ENCODE peak calls at places on chromosomes 12 and 14, in five cellular contexts. R is NB4, I is neural crest cell, A is AG10803, L is heart left ventricle. C is an unnamed sample.

GRCh38 chr14:64074961-64075619 is 219.1 kb downstream of the ESR2 start:
- DNase-seq in R (no peak), I (no peak), A (peak; percentile 52), L (no peak), C (no peak)

GRCh38 chr12:57223191-57224165 is 6.0 kb upstream of the SHMT2 start:
- DNase-seq in R (no peak), I (no peak), A (no peak), L (no peak), C (no peak)

GRCh38 chr14:93787465-93788306 is 599 bp downstream of the PRIMA1 start:
- DNase-seq in R (no peak), I (peak; percentile 18), A (no peak), L (no peak), C (peak; percentile 45)

GRCh38 chr14:64196668-64197411 is 97.3 kb downstream of the ESR2 start:
- DNase-seq in R (no peak), I (peak; percentile 50), A (peak; percentile 41), L (peak; percentile 56), C (peak; percentile 22)

GRCh38 chr14:78469947-78470346 is 299.8 kb downstream of the NRXN3 start:
- DNase-seq in R (no peak), I (no peak), A (no peak), L (no peak), C (no peak)

GRCh38 chr12:85367886-85368385 is 87.9 kb downstream of the ALX1 start:
- DNase-seq in R (no peak), I (no peak), A (no peak), L (no peak), C (no peak)

GRCh38 chr14:56821177-56821576 is 10.9 kb upstream of the OTX2 start:
- DNase-seq in R (no peak), I (no peak), A (no peak), L (no peak), C (no peak)

GRCh38 chr12:104218935-104219334 is 3.4 kb downstream of the TXNRD1 start:
- DNase-seq in R (peak; percentile 41), I (no peak), A (peak; percentile 30), L (no peak), C (no peak)

GRCh38 chr14:22614240-22614799 is 16.2 kb downstream of the ABHD4 start:
- DNase-seq in R (peak; percentile 35), I (no peak), A (peak; percentile 99), L (no peak), C (no peak)

GRCh38 chr12:6336859-6337744 is 4.8 kb downstream of the TNFRSF1A start:
- DNase-seq in R (peak; percentile 97), I (no peak), A (no peak), L (no peak), C (no peak)

GRCh38 chr12:96034631-96035282 is 630 bp downstream of the LTA4H start:
- DNase-seq in R (peak; percentile 32), I (peak; percentile 9), A (peak; percentile 35), L (no peak), C (no peak)

GRCh38 chr12:77005699-77006098 is 59.7 kb downstream of the E2F7 start:
- DNase-seq in R (no peak), I (no peak), A (no peak), L (no peak), C (no peak)

GRCh38 chr14:50311337-50311973 is 574 bp downstream of the L2HGDH start:
- DNase-seq in R (no peak), I (no peak), A (no peak), L (no peak), C (no peak)

GRCh38 chr12:82838123-82838522 is 151.4 kb downstream of the TMTC2 start:
- DNase-seq in R (no peak), I (no peak), A (no peak), L (no peak), C (no peak)

GRCh38 chr12:96036765-96037455 is 1.5 kb upstream of the LTA4H start:
- DNase-seq in R (peak; percentile 20), I (no peak), A (peak; percentile 19), L (no peak), C (no peak)

GRCh38 chr12:92928431-92928961 is 599 bp downstream of the EEA1 start:
- DNase-seq in R (peak; percentile 60), I (peak; percentile 9), A (peak; percentile 19), L (peak; percentile 42), C (no peak)

GRCh38 chr12:123942911-123943648 is 29.6 kb downstream of the CCDC92 start:
- DNase-seq in R (no peak), I (no peak), A (peak; percentile 32), L (no peak), C (no peak)

GRCh38 chr12:57085999-57086950 is 2.6 kb upstream of the NAB2 start:
- DNase-seq in R (peak; percentile 84), I (no peak), A (peak; percentile 67), L (peak; percentile 82), C (no peak)

GRCh38 chr12:56766535-56766934 is 3.4 kb downstream of the HSD17B6 start:
- DNase-seq in R (peak; percentile 51), I (no peak), A (no peak), L (no peak), C (no peak)

GRCh38 chr12:103841690-103842584 is 903 bp upstream of the NT5DC3 start:
- DNase-seq in R (peak; percentile 93), I (no peak), A (peak; percentile 70), L (no peak), C (peak; percentile 23)

GRCh38 chr14:102539544-102540309 is 30.2 kb upstream of the ANKRD9 start:
- DNase-seq in R (peak; percentile 44), I (no peak), A (no peak), L (peak; percentile 77), C (no peak)

GRCh38 chr12:105228494-105228893 is 7.5 kb downstream of the APPL2 start:
- DNase-seq in R (no peak), I (no peak), A (peak; percentile 77), L (no peak), C (no peak)

GRCh38 chr14:51157012-51157411 is 62.1 kb upstream of the TRIM9 start:
- DNase-seq in R (peak; percentile 36), I (no peak), A (peak; percentile 25), L (no peak), C (no peak)

DNA sequence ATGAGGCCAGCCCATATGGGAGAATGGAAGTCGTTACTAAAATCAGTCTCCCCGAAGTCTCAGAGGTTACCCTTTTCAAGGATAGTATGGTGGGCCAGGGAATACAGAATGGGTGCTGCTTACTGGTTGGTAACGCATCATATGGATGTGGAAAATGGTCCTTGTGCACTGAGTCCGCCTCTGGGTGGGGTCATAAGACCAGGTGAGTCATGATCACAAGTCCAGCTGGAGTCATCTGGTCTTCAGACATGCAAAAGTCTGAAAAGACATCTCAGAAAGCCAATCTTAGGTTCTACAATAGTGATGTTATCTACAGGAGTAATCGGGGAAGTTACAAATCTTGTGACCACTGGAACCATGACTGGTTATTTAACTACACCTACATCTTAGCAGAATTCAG is 71.9 kb upstream of the TCL1B start:
- DNase-seq in R (no peak), I (no peak), A (no peak), L (no peak), C (no peak)
- TF ChIP-seq CTCF in R (no peak), I (no peak), A (no peak), L (no peak), C (no peak)

GRCh38 chr14:60090864-60091519 is 731 bp upstream of the PCNX4 start:
- DNase-seq in R (peak; percentile 61), I (no peak), A (peak; percentile 69), L (peak; percentile 45), C (no peak)

GRCh38 chr14:60093606-60094005 is 1.9 kb downstream of the PCNX4 start:
- DNase-seq in R (peak; percentile 55), I (no peak), A (no peak), L (no peak), C (no peak)

GRCh38 chr14:60092516-60092915 is 793 bp downstream of the PCNX4 start:
- DNase-seq in R (peak; percentile 61), I (no peak), A (peak; percentile 44), L (peak; percentile 14), C (no peak)

GRCh38 chr14:60093088-60093487 is 1.4 kb downstream of the PCNX4 start:
- DNase-seq in R (peak; percentile 15), I (no peak), A (peak; percentile 23), L (no peak), C (no peak)

DNA sequence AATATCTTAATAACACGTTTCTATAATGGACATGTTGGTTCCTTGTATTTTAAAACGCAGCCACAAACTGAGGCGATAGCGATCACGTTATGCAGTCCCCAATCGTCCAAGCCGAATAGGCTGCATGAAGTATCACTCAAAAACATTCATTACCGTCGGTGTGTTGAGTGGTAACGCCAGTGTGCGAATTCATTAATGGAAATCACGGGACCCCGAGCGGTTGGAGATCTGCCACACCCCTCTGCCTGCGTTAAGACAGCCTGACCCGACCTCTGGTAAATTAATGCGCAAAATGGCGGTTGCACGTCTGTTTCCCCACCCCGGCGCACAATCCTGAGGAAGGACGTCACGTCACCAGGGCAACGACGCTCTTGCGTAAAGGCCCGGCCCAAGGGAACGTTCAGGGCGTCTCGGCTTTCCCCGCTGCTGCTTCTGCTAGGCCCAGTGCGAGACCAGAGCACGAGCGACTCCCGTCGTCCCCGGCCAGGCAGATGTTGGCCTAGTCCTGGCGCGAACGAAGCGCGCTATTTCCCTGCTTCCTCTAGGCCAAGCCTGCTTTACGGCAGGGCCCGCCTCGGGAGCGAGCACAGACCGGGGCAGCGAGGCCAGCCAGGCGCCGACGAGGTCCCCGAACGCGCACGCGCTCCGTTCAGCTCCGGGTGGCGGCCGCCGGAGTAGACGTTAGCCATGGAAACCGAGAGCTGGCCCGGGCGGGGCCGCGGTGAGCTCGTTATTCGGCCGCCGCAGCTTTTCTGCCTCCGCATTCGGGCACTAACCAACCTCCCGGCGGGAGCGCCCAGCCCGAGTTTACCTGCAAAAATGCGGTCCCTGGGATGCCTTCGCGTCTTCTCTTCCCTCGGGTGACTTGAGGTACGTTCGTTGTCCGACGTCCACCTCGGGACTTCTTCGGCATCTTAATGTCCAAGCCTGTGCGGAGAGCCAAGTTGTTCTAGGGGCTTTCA is at the start of gene PCNX4:
- DNase-seq in R (peak; percentile 99), I (peak; percentile 85), A (peak; percentile 99), L (peak; percentile 98), C (peak; percentile 85)
- TF ChIP-seq CTCF in R (no peak), I (no peak), A (no peak), L (peak; percentile 7), C (no peak)

GRCh38 chr12:131911851-131912525 is 17.1 kb upstream of the PUS1 start:
- DNase-seq in R (no peak), I (no peak), A (no peak), L (no peak), C (no peak)
- TF ChIP-seq CTCF in R (no peak), I (no peak), A (peak; percentile 11), L (no peak), C (no peak)

DNA sequence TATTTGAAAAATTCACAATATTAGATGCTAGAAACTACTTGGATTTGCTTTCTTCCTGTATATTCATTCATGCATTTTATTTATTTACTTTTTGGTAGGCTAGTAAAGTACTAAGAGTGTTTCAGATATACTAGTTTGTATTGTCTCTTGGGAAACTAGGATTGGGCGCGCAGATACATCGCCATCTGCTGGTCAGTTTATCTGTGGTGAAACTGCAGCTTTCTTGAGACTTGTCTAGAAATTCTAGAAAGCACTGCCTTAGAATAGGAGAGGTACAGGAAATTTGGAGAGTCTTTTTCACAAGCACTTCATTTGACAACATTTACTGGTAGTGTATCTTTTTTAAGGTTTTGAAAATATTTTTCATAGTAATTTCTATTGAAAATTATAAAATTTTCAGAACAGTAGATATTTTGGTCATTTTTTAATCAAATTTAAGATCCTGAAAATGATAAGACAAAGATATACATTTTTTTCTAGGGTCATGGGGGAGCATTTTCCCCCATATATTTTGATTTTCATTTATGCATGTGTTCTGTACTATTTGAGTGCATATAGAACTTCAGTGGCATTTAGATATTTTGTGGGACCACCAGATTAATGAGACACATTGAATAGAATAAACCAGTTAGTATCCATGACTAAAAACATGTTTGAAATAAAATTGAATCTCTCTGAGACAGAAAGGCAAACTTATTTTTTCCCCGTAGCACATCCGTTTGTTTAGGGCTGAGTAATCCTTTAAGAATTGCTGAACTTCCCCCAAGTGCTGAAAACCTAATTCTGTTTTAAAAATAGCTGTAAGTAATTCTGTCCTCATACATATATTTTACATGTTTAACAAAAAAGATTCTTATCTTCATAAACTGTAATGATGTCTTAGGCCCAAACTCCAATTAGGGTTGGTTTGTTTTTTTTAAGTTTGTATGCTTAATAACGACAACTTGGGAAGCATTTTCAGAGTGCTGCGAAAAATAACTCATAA is 44.5 kb downstream of the SLC38A6 start:
- DNase-seq in R (peak; percentile 68), I (peak; percentile 55), A (peak; percentile 80), L (peak; percentile 47), C (peak; percentile 14)
- TF ChIP-seq CTCF in R (peak; percentile 72), I (peak; percentile 96), A (peak; percentile 97), L (peak; percentile 82), C (peak; percentile 95)

C was measured in progenitor cell of endocrine pancreas.